ENCODE peak calls at places on chromosomes 16 and 17, in four cellular contexts. Q is K562, X is A549, J is GM12878. L is an unnamed sample.
A peak's percentile ranks its signal among the peaks of the same experiment; 100 is the strongest.

GRCh38 chr17:4899341-4900230 is at the start of gene C17orf107:
- DNase-seq in J (no peak), Q (no peak), X (no peak), L (peak; percentile 21)

GRCh38 chr17:55588446-55588845 is 77.2 kb upstream of the SMIM36 start:
- DNase-seq in Q (no peak), X (no peak), J (no peak), L (no peak)

GRCh38 chr16:3457434-3458252 is 14.2 kb downstream of the NAA60 start:
- DNase-seq in X (peak; percentile 92), J (peak; percentile 49), Q (peak; percentile 91), L (peak; percentile 94)

GRCh38 chr17:71970312-71970711 is 150.5 kb upstream of the SOX9 start:
- DNase-seq in Q (no peak), X (peak; percentile 20), J (no peak), L (no peak)

GRCh38 chr16:87945351-87946042 is 5.7 kb upstream of the BANP start:
- DNase-seq in Q (no peak), J (no peak), X (peak; percentile 50), L (no peak)

GRCh38 chr16:8583712-8584111 is 6.6 kb downstream of the TMEM114 start:
- DNase-seq in J (no peak), Q (peak; percentile 16), X (no peak), L (no peak)

GRCh38 chr17:37273419-37274051 is 102.2 kb upstream of the C17orf78 start:
- DNase-seq in Q (peak; percentile 24), J (no peak), X (peak; percentile 15), L (peak; percentile 40)

GRCh38 chr17:2798679-2799078 is 2.4 kb downstream of the RAP1GAP2 start:
- DNase-seq in J (no peak), Q (peak; percentile 33), X (no peak), L (no peak)

GRCh38 chr16:5560084-5560483 is 462.5 kb upstream of the EEF2KMT start:
- DNase-seq in Q (peak; percentile 4), X (no peak), J (no peak), L (peak; percentile 14)

GRCh38 chr17:40596261-40596919 is 31.1 kb upstream of the CCR7 start:
- DNase-seq in J (peak; percentile 59), X (peak; percentile 98), Q (peak; percentile 69), L (peak; percentile 32)

GRCh38 chr16:30948956-30949654 is at the start of gene ORAI3:
- DNase-seq in Q (peak; percentile 82), X (peak; percentile 57), J (no peak), L (peak; percentile 88)

GRCh38 chr17:44192750-44193149 is 6.0 kb downstream of the TMUB2 start:
- DNase-seq in Q (no peak), X (no peak), J (no peak), L (no peak)

GRCh38 chr17:55295411-55296170 is 30.8 kb downstream of the HLF start:
- DNase-seq in J (no peak), X (peak; percentile 68), Q (peak; percentile 71), L (peak; percentile 45)

GRCh38 chr17:83088451-83089321 is 9.3 kb downstream of the METRNL start:
- DNase-seq in X (no peak), Q (no peak), J (no peak), L (no peak)

GRCh38 chr17:72304859-72305258 is 184.0 kb downstream of the SOX9 start:
- DNase-seq in J (no peak), Q (no peak), X (no peak), L (no peak)

GRCh38 chr17:1324201-1324750 is 44.8 kb downstream of the TRARG1 start:
- DNase-seq in X (no peak), J (no peak), Q (peak; percentile 89), L (no peak)

GRCh38 chr17:6457688-6458190 is 13.5 kb downstream of the PIMREG start:
- DNase-seq in Q (no peak), J (no peak), X (no peak), L (no peak)

GRCh38 chr17:44002141-44002848 is 2.1 kb upstream of the NAGS start:
- DNase-seq in Q (no peak), J (no peak), X (peak; percentile 36), L (peak; percentile 16)

GRCh38 chr17:81537343-81537855 is 9.2 kb downstream of the FSCN2 start:
- DNase-seq in X (peak; percentile 67), Q (no peak), J (no peak), L (peak; percentile 53)

GRCh38 chr17:58968662-58969061 is 138.0 kb downstream of the TRIM37 start:
- DNase-seq in X (no peak), Q (no peak), J (no peak), L (no peak)

GRCh38 chr17:39791296-39791992 is 53.7 kb downstream of the GRB7 start:
- DNase-seq in J (no peak), Q (no peak), X (no peak), L (no peak)

GRCh38 chr17:65527381-65527780 is 34.1 kb downstream of the AXIN2 start:
- DNase-seq in X (no peak), J (no peak), Q (no peak), L (no peak)

GRCh38 chr17:29018788-29019474 is 13.1 kb upstream of the SEZ6 start:
- DNase-seq in X (no peak), Q (no peak), J (no peak), L (peak; percentile 36)

GRCh38 chr17:29155235-29155965 is 24.8 kb downstream of the MYO18A start:
- DNase-seq in Q (peak; percentile 85), X (peak; percentile 85), J (no peak), L (peak; percentile 85)

GRCh38 chr16:50751528-50751927 is 9.6 kb downstream of the CYLD start:
- DNase-seq in J (no peak), Q (no peak), X (no peak), L (peak; percentile 27)

GRCh38 chr16:50745940-50746339 is 4.1 kb downstream of the CYLD start:
- DNase-seq in X (no peak), J (no peak), Q (no peak), L (no peak)

GRCh38 chr16:50743575-50744225 is 1.8 kb downstream of the CYLD start:
- DNase-seq in Q (no peak), J (no peak), X (no peak), L (no peak)

GRCh38 chr16:50744911-50745310 is 3.0 kb downstream of the CYLD start:
- DNase-seq in Q (no peak), J (no peak), X (no peak), L (no peak)

DNA sequence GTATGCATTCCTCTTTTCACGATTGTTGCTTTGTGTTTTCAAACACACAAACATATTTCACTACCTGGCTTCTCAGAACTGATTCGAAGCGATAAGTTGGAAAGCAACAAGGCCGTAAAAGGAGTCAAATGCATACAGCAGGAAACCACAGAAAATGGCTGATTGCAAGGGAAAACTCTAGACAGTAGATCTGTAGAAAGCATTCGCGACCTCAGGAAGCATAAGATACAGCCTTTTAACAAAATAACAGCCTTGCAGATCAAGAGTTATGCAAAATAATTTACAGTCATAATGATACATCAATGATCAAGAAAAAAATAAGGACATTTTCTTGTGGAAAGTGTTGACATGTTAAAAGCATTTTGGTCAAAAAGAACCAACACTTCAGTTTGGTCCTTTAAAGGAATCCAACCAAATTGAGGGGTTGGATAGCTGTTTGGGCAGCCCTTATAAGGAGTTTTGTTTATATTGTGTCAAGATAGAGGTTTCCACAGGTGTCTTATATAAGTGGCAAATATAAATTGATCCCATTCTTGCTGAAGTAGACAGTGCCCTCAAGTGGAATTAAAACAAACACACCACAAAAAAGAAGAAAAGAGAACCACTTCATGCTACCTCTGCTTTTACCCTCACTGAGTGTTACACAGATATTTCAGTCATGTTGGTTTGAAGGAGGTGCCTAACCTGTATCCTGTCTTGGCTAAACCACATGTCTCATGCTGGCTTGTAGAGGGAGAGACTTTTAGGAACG is 5.5 kb downstream of the CYLD start:
- DNase-seq in X (peak; percentile 22), Q (no peak), J (peak; percentile 57), L (peak; percentile 82)
- TF ChIP-seq MYC in X (no peak), Q (no peak), J (no peak), L (peak; percentile 48)

GRCh38 chr17:8991514-8992285 is 26.2 kb upstream of the PIK3R5 start:
- DNase-seq in J (no peak), X (peak; percentile 76), Q (peak; percentile 49), L (peak; percentile 69)
- TF ChIP-seq MYC in J (no peak), X (no peak), Q (no peak), L (no peak)

DNA sequence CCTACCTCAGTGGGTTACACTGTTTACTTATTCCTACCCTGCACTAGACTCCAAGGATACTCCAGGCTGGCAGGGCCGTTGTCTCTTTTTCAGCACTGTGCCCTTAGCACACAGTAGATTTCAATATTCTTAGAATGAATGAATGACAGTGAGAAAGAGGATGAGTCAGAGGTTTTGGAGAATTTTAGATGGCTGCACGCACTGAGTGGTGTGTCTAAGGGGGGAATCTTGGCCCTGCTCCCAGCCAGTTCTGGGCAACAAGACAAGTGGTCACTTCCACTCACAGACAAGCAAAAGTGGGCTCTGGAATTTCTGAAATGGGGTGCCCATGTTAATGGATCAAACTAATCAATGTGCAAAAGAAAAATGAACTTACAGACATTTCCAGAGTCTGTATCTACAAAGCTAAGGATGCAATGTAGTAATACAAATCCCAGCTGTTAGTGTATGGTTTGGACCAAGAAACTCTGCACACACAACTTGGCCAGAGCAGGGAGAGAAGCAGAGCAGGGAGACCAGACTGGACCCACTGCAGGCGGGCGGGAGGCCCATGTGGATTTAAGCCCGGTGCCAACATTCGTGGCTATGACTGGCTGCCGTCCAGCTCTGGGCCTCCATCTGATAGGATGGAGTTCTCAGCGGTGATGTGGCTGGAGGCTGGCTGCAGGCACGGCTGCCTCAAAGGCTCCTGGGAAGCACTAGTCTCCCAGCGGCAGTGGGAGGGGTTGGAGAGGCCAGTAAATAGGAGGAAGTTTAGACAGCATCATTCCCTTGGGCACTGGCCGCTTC is 95.6 kb upstream of the CDYL2 start:
- DNase-seq in X (peak; percentile 36), Q (peak; percentile 30), J (no peak), L (peak; percentile 27)
- TF ChIP-seq MYC in X (no peak), Q (no peak), J (no peak), L (no peak)

GRCh38 chr16:86293897-86294296 is 216.4 kb upstream of the FOXF1 start:
- DNase-seq in Q (no peak), X (no peak), J (no peak), L (no peak)

GRCh38 chr16:86294535-86294934 is 215.8 kb upstream of the FOXF1 start:
- DNase-seq in J (no peak), X (no peak), Q (no peak), L (no peak)

GRCh38 chr16:86297391-86297790 is 212.9 kb upstream of the FOXF1 start:
- DNase-seq in Q (no peak), J (no peak), X (no peak), L (no peak)

GRCh38 chr16:86298166-86299131 is 211.9 kb upstream of the FOXF1 start:
- DNase-seq in X (no peak), J (no peak), Q (no peak), L (peak; percentile 74)

DNA sequence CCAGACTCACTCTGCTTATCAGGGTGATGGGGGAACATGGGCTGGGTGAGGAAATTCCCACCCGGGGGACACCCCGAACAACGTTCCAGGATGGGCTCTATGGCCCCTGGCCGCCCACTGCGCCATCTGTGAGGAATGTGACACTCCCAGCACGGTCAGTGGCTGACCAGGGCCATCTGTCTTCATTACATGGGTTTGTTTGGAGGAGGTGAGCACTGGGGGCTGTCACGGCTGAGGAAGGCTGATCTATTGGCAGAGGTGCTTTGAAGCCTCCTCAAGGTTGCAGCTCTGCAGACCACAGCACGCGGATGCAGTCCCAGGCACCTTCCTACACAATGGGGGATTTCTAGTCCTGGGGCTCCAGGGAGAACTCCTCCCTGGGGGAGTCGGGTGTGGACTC is 214.1 kb upstream of the FOXF1 start:
- DNase-seq in J (no peak), X (no peak), Q (no peak), L (no peak)
- TF ChIP-seq MYC in J (no peak), X (no peak), Q (no peak), L (no peak)

DNA sequence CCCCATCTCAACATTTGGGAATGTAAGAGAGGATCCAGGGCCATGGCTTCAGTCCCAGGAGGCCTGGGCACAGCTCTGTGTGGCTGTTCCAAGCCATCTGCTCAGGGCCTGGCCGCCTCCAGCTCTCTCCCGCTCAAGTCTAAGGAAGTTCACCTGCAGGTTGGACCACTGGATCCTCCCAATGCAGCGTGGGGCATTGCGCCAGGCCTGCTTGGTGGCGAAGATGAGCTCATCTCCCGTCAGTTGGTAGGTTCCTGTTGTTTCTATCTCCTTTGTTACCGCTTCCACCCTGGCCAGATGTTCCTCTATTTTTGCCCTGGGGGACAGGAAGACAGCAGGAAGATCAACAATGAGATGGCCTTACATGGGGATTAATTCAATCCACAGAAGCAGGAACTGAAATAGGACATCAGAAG is 17.5 kb downstream of the NOS2 start:
- DNase-seq in Q (no peak), J (no peak), X (no peak), L (peak; percentile 49)
- TF ChIP-seq MYC in Q (no peak), J (no peak), X (no peak), L (no peak)